ENCODE peak calls at places on chromosomes 4 and X, in six cellular contexts. K is HCT116, G is K562, V is GM12878, N is HepG2, C is H1. X is an unnamed sample.

GRCh38 chrX:12080265-12080664 is 58.0 kb upstream of the FRMPD4 start:
- DNase-seq in N (peak; percentile 2), V (no peak), C (no peak), G (peak; percentile 8), K (no peak), X (peak; percentile 48)

GRCh38 chr4:77185681-77186080 is 28.7 kb downstream of the CCNG2 start:
- DNase-seq in K (no peak), G (no peak), N (no peak), C (no peak), V (no peak), X (no peak)

GRCh38 chr4:65791111-65791806 is 121.0 kb upstream of the EPHA5 start:
- DNase-seq in K (no peak), N (no peak), G (no peak), C (no peak), V (no peak), X (no peak)

GRCh38 chr4:146469053-146469452 is 52.7 kb downstream of the SLC10A7 start:
- DNase-seq in V (no peak), C (no peak), N (no peak), K (no peak), G (no peak), X (no peak)

GRCh38 chr4:72531322-72531721 is 37.7 kb downstream of the ADAMTS3 start:
- DNase-seq in C (no peak), V (no peak), G (no peak), N (no peak), K (no peak), X (no peak)

GRCh38 chr4:114921790-114922581 is 191.4 kb downstream of the NDST4 start:
- DNase-seq in G (no peak), N (peak; percentile 1), C (peak; percentile 41), V (no peak), K (no peak), X (no peak)

GRCh38 chrX:139172731-139173130 is 357.8 kb upstream of the F9 start:
- DNase-seq in C (no peak), V (no peak), N (no peak), G (no peak), K (no peak), X (no peak)

GRCh38 chrX:46754450-46755075 is 4.4 kb downstream of the SLC9A7 start:
- DNase-seq in K (no peak), V (peak; percentile 75), G (no peak), N (no peak), C (no peak), X (no peak)

GRCh38 chr4:74374561-74375327 is 9.8 kb downstream of the EREG start:
- DNase-seq in G (no peak), N (no peak), V (no peak), C (no peak), K (peak; percentile 89), X (no peak)

GRCh38 chrX:107448625-107449468 is 605 bp upstream of the FRMPD3 start:
- DNase-seq in V (no peak), N (no peak), C (peak; percentile 55), K (no peak), G (no peak), X (peak; percentile 43)

GRCh38 chrX:118603981-118604380 is 108.4 kb downstream of the DOCK11 start:
- DNase-seq in N (peak; percentile 50), G (peak; percentile 70), K (peak; percentile 46), C (peak; percentile 49), V (peak; percentile 11), X (peak; percentile 52)

GRCh38 chr4:105560488-105560887 is 8.1 kb downstream of the ARHGEF38 start:
- DNase-seq in C (no peak), G (no peak), K (no peak), N (no peak), V (no peak), X (no peak)

GRCh38 chrX:153884136-153885076 is 1.6 kb downstream of the L1CAM start:
- DNase-seq in G (no peak), V (no peak), N (no peak), K (peak; percentile 10), C (no peak), X (no peak)

GRCh38 chrX:50698944-50699343 is 115.0 kb downstream of the SHROOM4 start:
- DNase-seq in C (no peak), G (no peak), N (no peak), K (no peak), V (no peak), X (no peak)

GRCh38 chr4:88843067-88843723 is 145.6 kb upstream of the NAP1L5 start:
- DNase-seq in G (no peak), N (no peak), K (no peak), V (no peak), C (no peak), X (no peak)

GRCh38 chrX:153909024-153909979 is 4.8 kb downstream of the AVPR2 start:
- DNase-seq in C (no peak), N (peak; percentile 10), K (no peak), G (peak; percentile 76), V (no peak), X (no peak)

GRCh38 chr4:151356510-151356909 is 31.1 kb upstream of the SH3D19 start:
- DNase-seq in G (no peak), V (no peak), C (no peak), N (no peak), K (peak; percentile 23), X (no peak)

GRCh38 chrX:4638036-4638435 is 924.6 kb upstream of the PRKX start:
- DNase-seq in C (no peak), V (no peak), K (no peak), G (no peak), N (no peak), X (no peak)

GRCh38 chr4:5381981-5382441 is 326.3 kb downstream of the EVC2 start:
- DNase-seq in K (no peak), C (no peak), V (no peak), G (no peak), N (no peak), X (no peak)

GRCh38 chrX:153474718-153475117 is 4.3 kb upstream of the HAUS7 start:
- DNase-seq in G (peak; percentile 47), C (no peak), N (no peak), V (no peak), K (no peak), X (no peak)

GRCh38 chr4:4334798-4335520 is 44.9 kb downstream of the ZBTB49 start:
- DNase-seq in C (peak; percentile 79), G (peak; percentile 84), V (no peak), N (peak; percentile 60), K (peak; percentile 43), X (peak; percentile 63)

GRCh38 chrX:82676386-82676785 is 831.7 kb upstream of the POU3F4 start:
- DNase-seq in N (no peak), K (peak; percentile 15), G (peak; percentile 0), C (no peak), V (no peak), X (no peak)

GRCh38 chr4:186104114-186104894 is at the start of gene FAM149A:
- DNase-seq in N (no peak), K (peak; percentile 19), C (peak; percentile 70), G (no peak), V (no peak), X (no peak)

GRCh38 chr4:184951668-184952160 is 66.6 kb upstream of the HELT start:
- DNase-seq in N (no peak), G (no peak), V (no peak), C (no peak), K (no peak), X (no peak)

GRCh38 chr4:836003-836511 is 10.1 kb upstream of the CPLX1 start:
- DNase-seq in G (no peak), C (no peak), K (no peak), N (no peak), V (no peak), X (no peak)

GRCh38 chr4:121726642-121727268 is 30.0 kb upstream of the ANXA5 start:
- DNase-seq in C (no peak), N (peak; percentile 64), V (peak; percentile 47), G (peak; percentile 64), K (peak; percentile 61), X (peak; percentile 18)

GRCh38 chr4:3848323-3848722 is 82.1 kb downstream of the ADRA2C start:
- DNase-seq in C (no peak), G (no peak), K (no peak), V (no peak), N (no peak), X (no peak)

DNA sequence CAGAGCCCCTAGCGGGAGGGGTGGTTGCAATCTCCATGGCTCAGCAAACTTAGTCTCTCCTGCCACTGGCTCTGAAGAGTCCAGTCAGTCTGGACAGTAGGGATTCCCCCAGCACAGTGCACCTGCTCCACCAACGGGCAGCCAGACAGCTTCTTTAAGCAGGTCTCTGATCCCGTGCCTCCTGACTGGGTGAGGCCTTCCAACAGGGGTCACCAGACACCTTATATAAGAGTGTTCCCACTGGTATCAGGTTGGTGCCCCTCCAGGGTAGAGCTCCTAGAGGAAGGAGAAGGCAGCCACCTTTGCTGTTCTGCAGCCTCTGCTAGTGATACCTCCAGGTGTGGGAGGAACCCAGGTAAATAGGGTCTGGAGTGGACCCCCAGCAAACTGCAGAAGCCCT is 1393.4 kb downstream of the STIM2 start:
- DNase-seq in K (no peak), C (no peak), V (no peak), G (no peak), N (no peak), X (no peak)
- H3K4me3 ChIP-seq in K (no peak overlapping the region), C (no peak overlapping the region), V (no peak overlapping the region), G (no peak overlapping the region), N (no peak overlapping the region), X (no peak overlapping the region)

DNA sequence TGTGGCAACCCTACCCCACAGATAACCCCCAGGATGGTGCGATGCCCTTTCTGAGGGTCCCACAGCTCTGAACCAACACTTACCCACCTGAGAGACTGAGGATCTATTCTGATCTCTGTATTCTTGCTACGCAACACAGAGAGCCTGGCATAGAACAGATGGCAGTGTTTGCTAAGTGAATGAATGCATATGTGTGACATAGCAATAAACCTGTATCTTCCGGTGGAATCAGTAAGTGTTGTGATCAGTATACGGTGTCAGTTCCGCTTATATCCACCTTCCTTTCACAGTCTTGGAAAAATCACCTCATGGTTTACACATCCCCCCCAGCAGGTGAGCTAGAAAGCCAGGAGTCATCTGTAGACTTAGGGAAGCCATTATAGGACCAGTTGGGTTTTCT is 5.9 kb upstream of the HSD17B10 start:
- DNase-seq in V (no peak), C (no peak), K (no peak), N (no peak), G (no peak), X (no peak)
- TF ChIP-seq ZNF274 in V (no peak), C (no peak), K (no peak), N (no peak), G (no peak), X (no peak)

GRCh38 chr4:54217642-54218486 is 11.2 kb upstream of the PDGFRA start:
- DNase-seq in K (peak; percentile 71), G (peak; percentile 73), C (peak; percentile 81), V (no peak), N (peak; percentile 52), X (peak; percentile 65)
- H3K4me3 ChIP-seq in K (peak overlapping the region; percentile 54), G (no peak overlapping the region), C (peak overlapping the region; percentile 42), V (no peak overlapping the region), N (no peak overlapping the region), X (peak overlapping the region; percentile 25)

GRCh38 chr4:7894098-7894676 is 45.5 kb downstream of the AFAP1 start:
- DNase-seq in G (no peak), N (peak; percentile 19), V (no peak), C (no peak), K (no peak), X (no peak)

GRCh38 chr4:7887415-7887814 is 52.2 kb downstream of the AFAP1 start:
- DNase-seq in K (no peak), N (no peak), V (no peak), C (no peak), G (no peak), X (no peak)

GRCh38 chr4:7893539-7893938 is 46.1 kb downstream of the AFAP1 start:
- DNase-seq in V (no peak), N (no peak), K (no peak), G (no peak), C (no peak), X (no peak)

GRCh38 chr4:7892212-7893019 is 47.2 kb downstream of the AFAP1 start:
- DNase-seq in V (no peak), N (no peak), G (no peak), K (no peak), C (no peak), X (no peak)

GRCh38 chr4:7890635-7891393 is 48.8 kb downstream of the AFAP1 start:
- DNase-seq in N (peak; percentile 56), C (no peak), G (no peak), K (no peak), V (no peak), X (no peak)
- TF ChIP-seq ZNF274 in N (no peak), C (no peak), G (no peak), K (no peak), V (no peak), X (no peak)